ENCODE peak calls at places on chromosome 20, in eight cellular contexts. E is BE2C; X is thoracic aorta; P is suprapubic skin; F is lower lobe of right lung; K is MM.1S; Y is tibial nerve; A is CD8-positive, alpha-beta T cell. W is an unnamed sample.

GRCh38 chr20:6053776-6054688 is at the start of gene LRRN4:
- DNase-seq in E (no peak), A (no peak), Y (no peak), P (no peak), K (no peak), F (no peak), X (no peak), W (no peak)

GRCh38 chr20:61959301-61959700 is 106.4 kb downstream of the TAF4 start:
- DNase-seq in Y (no peak), A (no peak), F (no peak), K (peak; percentile 15), E (no peak), P (no peak), X (no peak), W (no peak)

GRCh38 chr20:6654490-6655247 is 112.8 kb upstream of the BMP2 start:
- DNase-seq in E (no peak), F (no peak), K (no peak), X (no peak), P (no peak), Y (no peak), A (no peak), W (no peak)

GRCh38 chr20:59082981-59083380 is 40.4 kb upstream of the PRELID3B start:
- DNase-seq in X (no peak), K (no peak), P (no peak), E (no peak), F (no peak), Y (no peak), A (no peak), W (no peak)

GRCh38 chr20:5786930-5787826 is 37.0 kb downstream of the SHLD1 start:
- DNase-seq in P (no peak), E (no peak), A (no peak), Y (no peak), K (no peak), X (no peak), F (no peak), W (peak; percentile 71)

GRCh38 chr20:59007758-59008511 is 881 bp upstream of the CTSZ start:
- DNase-seq in Y (peak; percentile 29), X (no peak), A (no peak), K (no peak), P (no peak), E (no peak), F (peak; percentile 81), W (no peak)

GRCh38 chr20:53642196-53643030 is 48.8 kb upstream of the ZNF217 start:
- DNase-seq in A (no peak), F (no peak), X (no peak), Y (peak; percentile 33), E (no peak), P (no peak), K (peak; percentile 73), W (no peak)

GRCh38 chr20:17504326-17504897 is 26.8 kb downstream of the BFSP1 start:
- DNase-seq in A (no peak), K (peak; percentile 11), P (no peak), E (peak; percentile 19), F (no peak), X (no peak), Y (no peak), W (no peak)

GRCh38 chr20:46638367-46639274 is 12.6 kb downstream of the SLC13A3 start:
- DNase-seq in K (no peak), E (no peak), X (no peak), F (no peak), P (no peak), A (no peak), Y (no peak), W (no peak)

GRCh38 chr20:19460386-19460785 is 247.9 kb downstream of the SLC24A3 start:
- DNase-seq in Y (no peak), F (no peak), P (no peak), E (no peak), A (no peak), X (no peak), K (no peak), W (no peak)

GRCh38 chr20:16061394-16061793 is 511.9 kb downstream of the KIF16B start:
- DNase-seq in A (no peak), Y (no peak), P (no peak), E (no peak), F (no peak), K (no peak), X (no peak), W (no peak)

GRCh38 chr20:63968928-63969760 is 586 bp downstream of the ZNF512B start:
- DNase-seq in K (no peak), P (peak; percentile 67), A (no peak), Y (no peak), E (peak; percentile 25), X (no peak), F (no peak), W (no peak)

GRCh38 chr20:53735536-53736050 is 142.0 kb upstream of the ZNF217 start:
- DNase-seq in K (peak; percentile 37), A (no peak), X (no peak), E (no peak), F (no peak), Y (no peak), P (no peak), W (peak; percentile 91)

GRCh38 chr20:12928358-12928754 is 80.4 kb upstream of the SPTLC3 start:
- DNase-seq in A (no peak), X (no peak), Y (no peak), K (no peak), E (no peak), P (no peak), F (no peak), W (no peak)

GRCh38 chr20:8547968-8548588 is 416.0 kb downstream of the PLCB1 start:
- DNase-seq in Y (no peak), E (no peak), P (no peak), X (no peak), F (no peak), A (no peak), K (no peak), W (no peak)

GRCh38 chr20:32664352-32665159 is 9.2 kb downstream of the C20orf203 start:
- DNase-seq in P (no peak), K (no peak), A (no peak), E (no peak), Y (no peak), X (no peak), F (no peak), W (no peak)

GRCh38 chr20:34249291-34249690 is 8.1 kb downstream of the ASIP start:
- DNase-seq in A (no peak), P (no peak), X (no peak), K (peak; percentile 86), F (no peak), Y (no peak), E (no peak), W (no peak)

GRCh38 chr20:4702562-4703280 is 19.0 kb upstream of the PRND start:
- DNase-seq in K (no peak), E (no peak), P (no peak), X (no peak), F (no peak), A (no peak), Y (no peak), W (no peak)

GRCh38 chr20:33005132-33005566 is 916 bp upstream of the SUN5 start:
- DNase-seq in P (no peak), K (peak; percentile 53), Y (no peak), A (no peak), F (no peak), E (no peak), X (no peak), W (no peak)

GRCh38 chr20:43185901-43186300 is 3.8 kb downstream of the PTPRT start:
- DNase-seq in Y (no peak), F (no peak), K (no peak), P (no peak), A (no peak), X (no peak), E (no peak), W (no peak)

GRCh38 chr20:43186312-43186711 is 3.4 kb downstream of the PTPRT start:
- DNase-seq in P (no peak), F (no peak), K (no peak), X (no peak), E (no peak), Y (no peak), A (no peak), W (no peak)

GRCh38 chr20:43188234-43188653 is 1.5 kb downstream of the PTPRT start:
- DNase-seq in E (no peak), X (no peak), K (peak; percentile 9), A (no peak), F (no peak), Y (no peak), P (no peak), W (no peak)

GRCh38 chr20:43187476-43188233 is 2.1 kb downstream of the PTPRT start:
- DNase-seq in E (peak; percentile 68), A (peak; percentile 24), P (peak; percentile 68), Y (peak; percentile 55), F (peak; percentile 73), X (no peak), K (peak; percentile 72), W (peak; percentile 22)

DNA sequence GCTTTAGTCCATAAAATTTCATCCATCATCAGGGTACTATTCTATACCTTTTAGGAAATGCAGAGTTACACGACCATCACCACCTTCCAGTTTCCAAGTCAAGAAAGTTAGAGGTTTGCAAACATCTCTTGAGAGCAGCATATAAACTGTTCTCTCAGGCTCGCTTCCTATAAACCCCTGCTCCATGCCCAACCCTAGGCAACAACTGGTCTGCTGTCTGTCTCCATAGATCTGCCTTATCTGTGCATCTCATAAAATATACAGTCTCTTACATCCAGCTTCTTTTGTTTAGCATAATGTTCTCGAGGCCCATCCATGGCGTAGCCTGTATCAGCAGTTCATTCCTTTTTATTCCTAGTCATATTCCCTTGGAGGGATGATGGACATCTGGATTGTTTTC is 6.2 kb downstream of the PTPRT start:
- DNase-seq in A (no peak), Y (no peak), X (no peak), K (no peak), P (no peak), F (no peak), E (no peak), W (no peak)
- TF ChIP-seq CTCF in A (no peak), Y (no peak), X (no peak), K (no peak), P (no peak), F (no peak), E (no peak), W (no peak)

GRCh38 chr20:31517373-31517772 is 3.1 kb downstream of the HM13 start:
- DNase-seq in E (peak; percentile 56), Y (no peak), P (peak; percentile 73), F (no peak), K (no peak), X (no peak), A (no peak), W (peak; percentile 13)
- H3K4me3 ChIP-seq in E (no peak overlapping the region), Y (no peak overlapping the region), P (no peak overlapping the region), F (peak overlapping the region; percentile 7), K (peak overlapping the region; percentile 95), X (peak overlapping the region; percentile 14), A (no peak overlapping the region), W (no peak overlapping the region)

GRCh38 chr20:50153153-50153499 is 397 bp downstream of the PEDS1 start:
- DNase-seq in K (no peak), E (peak; percentile 32), X (no peak), F (no peak), P (no peak), Y (no peak), A (no peak), W (no peak)
- TF ChIP-seq CTCF in K (no peak), E (no peak), X (peak; percentile 10), F (no peak), P (no peak), Y (no peak), A (no peak), W (no peak)

DNA sequence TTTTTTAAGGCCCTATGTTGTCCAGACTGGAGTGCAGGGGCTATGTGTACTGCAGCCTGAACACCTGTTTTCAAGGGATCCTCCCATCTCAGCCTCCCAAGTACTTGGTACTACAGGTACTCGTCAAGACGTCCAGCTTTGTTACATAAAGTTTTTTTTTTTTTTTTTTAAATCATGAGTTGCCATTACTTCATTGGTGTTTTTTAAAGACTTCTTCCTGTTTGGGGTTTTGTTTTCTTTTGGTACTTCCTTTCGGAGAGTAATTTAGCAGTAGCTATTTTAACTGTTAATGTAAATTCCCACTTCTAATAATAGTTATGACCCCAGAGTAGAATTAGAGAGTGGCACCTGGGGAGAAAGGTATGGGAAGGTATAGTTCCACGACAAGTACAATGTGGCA is 10.5 kb downstream of the ZNFX1 start:
- DNase-seq in F (no peak), X (no peak), E (no peak), K (peak; percentile 72), Y (no peak), A (no peak), P (no peak), W (no peak)
- H3K4me3 ChIP-seq in F (peak overlapping the region; percentile 14), X (peak overlapping the region; percentile 41), E (no peak overlapping the region), K (no peak overlapping the region), Y (no peak overlapping the region), A (peak overlapping the region; percentile 1), P (peak overlapping the region; percentile 0), W (no peak overlapping the region)

W was measured in astrocyte of the cerebellum.